ENCODE peak calls at places on chromosomes 3 and 15, in eight cellular contexts. E is central memory CD8-positive, alpha-beta T cell; B is NCI-H1436; O is fibroblast of lung; V is heart left ventricle; W is effector CD8-positive, alpha-beta T cell; L is NCI-H1092 treated with DMSO at 0.1 percent for 48 hours; N is tibial artery. M is an unnamed sample.

GRCh38 chr15:68319997-68320396 is 42.5 kb downstream of the FEM1B start:
- DNase-seq in E (no peak), B (no peak), O (no peak), V (no peak), W (no peak), L (no peak), N (peak; percentile 45), M (no peak)

GRCh38 chr15:28920781-28921331 is 35.1 kb downstream of the APBA2 start:
- DNase-seq in E (no peak), B (no peak), O (no peak), V (no peak), W (no peak), L (no peak), N (peak; percentile 48), M (peak; percentile 44)

GRCh38 chr3:12246758-12247157 is 42.1 kb upstream of the PPARG start:
- DNase-seq in E (no peak), B (no peak), O (no peak), V (no peak), W (no peak), L (no peak), N (no peak), M (no peak)

GRCh38 chr15:49145651-49146609 is 9.5 kb downstream of the COPS2 start:
- DNase-seq in E (no peak), B (peak; percentile 10), O (peak; percentile 63), V (no peak), W (no peak), L (peak; percentile 7), N (no peak), M (no peak)

GRCh38 chr3:171443211-171443957 is 16.8 kb downstream of the TNIK start:
- DNase-seq in E (no peak), B (no peak), O (no peak), V (no peak), W (no peak), L (no peak), N (no peak), M (no peak)

GRCh38 chr3:195236076-195236798 is 34.7 kb downstream of the XXYLT1 start:
- DNase-seq in E (no peak), B (no peak), O (no peak), V (no peak), W (no peak), L (no peak), N (peak; percentile 50), M (no peak)

GRCh38 chr15:90142216-90143175 is 40.2 kb upstream of the IDH2 start:
- DNase-seq in E (no peak), B (no peak), O (no peak), V (no peak), W (peak; percentile 27), L (no peak), N (no peak), M (no peak)

GRCh38 chr15:69729167-69729748 is 276.6 kb downstream of the RPLP1 start:
- DNase-seq in E (peak; percentile 83), B (no peak), O (no peak), V (no peak), W (peak; percentile 55), L (no peak), N (no peak), M (no peak)

GRCh38 chr3:149751551-149751950 is 738 bp downstream of the COMMD2 start:
- DNase-seq in E (no peak), B (no peak), O (peak; percentile 17), V (no peak), W (no peak), L (no peak), N (no peak), M (no peak)

GRCh38 chr3:192911293-192911692 is 6.4 kb downstream of the MB21D2 start:
- DNase-seq in E (no peak), B (no peak), O (no peak), V (no peak), W (no peak), L (no peak), N (no peak), M (no peak)

GRCh38 chr15:40238481-40238926 is 359 bp upstream of the PAK6 start:
- DNase-seq in E (no peak), B (no peak), O (no peak), V (no peak), W (no peak), L (peak; percentile 29), N (no peak), M (no peak)

GRCh38 chr15:82072926-82073537 is 27.2 kb upstream of the MEX3B start:
- DNase-seq in E (no peak), B (no peak), O (no peak), V (no peak), W (no peak), L (no peak), N (no peak), M (no peak)

M was measured in cardiac septum.